ENCODE peak calls at places on chromosomes 1 and 21, in seven cellular contexts. O is colonic mucosa, Q is mesendoderm, Z is pancreas, L is GM23248, N is upper lobe of right lung, U is psoas muscle. G is an unnamed sample. For H3K4me1, the result is how much of the 10 kb centered on the place peaks cover.

GRCh38 chr1:189620471-189620870 is 857.2 kb downstream of the BRINP3 start:
- DNase-seq in L (no peak), O (no peak), U (no peak), Q (no peak), N (no peak), Z (no peak), G (no peak)

GRCh38 chr1:26913754-26914619 is at the start of gene NR0B2:
- DNase-seq in O (peak), Z (peak), Q (no peak), N (peak), U (peak), L (no peak), G (no peak)

GRCh38 chr1:156727914-156728598 is at the start of gene METTL25B:
- DNase-seq in Z (peak), N (peak), Q (peak), L (peak), U (peak), O (peak), G (peak)

GRCh38 chr1:180508725-180509097 is 6.3 kb upstream of the ACBD6 start:
- DNase-seq in L (no peak), Z (no peak), Q (no peak), N (no peak), U (no peak), O (no peak), G (no peak)

GRCh38 chr1:1562556-1563195 is 12.0 kb downstream of the SSU72 start:
- DNase-seq in O (no peak), U (no peak), Q (no peak), N (no peak), L (no peak), Z (no peak), G (no peak)

GRCh38 chr1:75625795-75626194 is 14.9 kb upstream of the SLC44A5 start:
- DNase-seq in Q (no peak), O (no peak), U (no peak), Z (no peak), L (no peak), N (no peak), G (no peak)

GRCh38 chr1:212698467-212699103 is 1.1 kb downstream of the BATF3 start:
- DNase-seq in O (peak), Z (no peak), L (no peak), Q (peak), N (no peak), U (no peak), G (no peak)

GRCh38 chr1:107991371-107992066 is 26.5 kb upstream of the VAV3 start:
- DNase-seq in U (peak), L (peak), Q (peak), Z (no peak), O (no peak), N (no peak), G (no peak)

GRCh38 chr1:112440574-112440973 is 44.6 kb downstream of the CTTNBP2NL start:
- DNase-seq in N (no peak), L (no peak), O (no peak), Q (no peak), U (no peak), Z (no peak), G (no peak)

GRCh38 chr1:62321438-62321837 is 2.2 kb upstream of the KANK4 start:
- DNase-seq in U (no peak), N (no peak), Z (no peak), O (no peak), L (peak), Q (peak), G (no peak)

DNA sequence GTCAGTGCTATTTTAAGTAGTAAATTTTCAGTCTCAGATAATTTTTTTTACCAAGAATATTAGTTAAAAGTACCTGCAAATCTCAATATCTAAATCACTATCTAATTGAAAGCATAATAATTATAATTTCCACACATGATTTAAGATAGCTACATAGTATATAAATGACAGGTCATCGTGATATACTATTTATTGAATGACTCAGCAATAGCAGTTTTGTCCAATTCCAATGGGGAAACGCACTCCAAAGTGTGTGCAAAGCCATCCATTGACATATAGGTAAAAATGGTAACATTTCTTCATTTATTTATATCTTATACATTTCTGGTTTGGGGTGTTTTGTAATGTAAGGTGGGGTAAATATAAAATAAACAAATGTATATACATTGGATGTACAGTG is 19.5 kb downstream of the ADGRL4 start:
- DNase-seq in O (no peak), Z (no peak), U (no peak), Q (no peak), N (no peak), L (no peak), G (no peak)
- H3K27ac ChIP-seq in O (no peak), Z (no peak), U (no peak), Q (no peak), N (no peak), L (no peak), G (no peak)

DNA sequence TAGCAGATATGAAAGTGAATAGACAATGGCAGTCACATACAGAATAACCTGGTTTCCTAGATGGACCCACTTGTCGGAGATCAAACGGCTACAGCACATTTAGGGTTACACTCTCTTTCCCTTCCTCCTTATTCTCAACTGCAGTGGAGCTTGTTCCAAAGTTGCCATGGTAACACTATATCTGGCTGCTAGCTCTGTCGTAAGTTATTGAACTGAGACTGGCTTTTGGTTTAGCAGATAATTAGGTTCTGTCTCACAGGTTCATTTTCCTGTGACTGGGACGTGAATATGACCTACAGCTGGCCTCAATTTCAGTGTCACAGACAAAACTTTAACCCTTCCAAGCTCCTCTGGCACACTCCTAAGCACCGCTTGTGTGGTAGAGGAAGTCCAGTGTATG is 875.8 kb downstream of the USP25 start:
- DNase-seq in L (no peak), N (no peak), Z (no peak), O (no peak), Q (peak), U (no peak), G (no peak)
- H3K4me1 ChIP-seq in L (under half), N (under half), Z (under half), O (under half), Q (under half), U (under half), G (under half)

DNA sequence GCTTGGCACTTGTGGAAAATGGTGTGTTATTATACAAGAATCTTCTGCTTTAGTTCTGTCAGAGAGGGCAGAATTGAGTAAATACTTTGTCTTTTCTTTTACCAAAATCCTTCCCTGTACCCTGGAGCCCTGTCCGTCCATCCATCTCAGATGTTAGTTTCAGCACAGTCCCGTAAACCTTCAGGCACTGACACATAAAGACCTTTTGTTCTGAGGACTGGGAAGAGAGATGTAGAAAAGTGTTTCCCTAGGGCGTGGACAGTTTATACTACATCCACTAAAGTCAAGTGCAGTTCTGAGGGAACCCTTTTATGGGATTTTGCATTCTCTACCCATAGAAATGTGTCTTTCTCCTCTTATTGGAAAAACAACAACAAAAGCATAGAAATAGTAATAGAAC is 162.4 kb downstream of the PDE4B start:
- DNase-seq in L (no peak), U (no peak), Q (no peak), O (peak), N (no peak), Z (no peak), G (no peak)
- H3K27ac ChIP-seq in L (no peak), U (no peak), Q (no peak), O (peak), N (no peak), Z (no peak), G (no peak)

GRCh38 chr1:151056574-151056973 is 2.8 kb downstream of the CDC42SE1 start:
- DNase-seq in L (no peak), Q (no peak), Z (no peak), N (no peak), O (peak), U (no peak), G (no peak)
- H3K4me1 ChIP-seq in L (under half), Q (under half), Z (under half), N (under half), O (under half), U (under half), G (under half)

G was measured in aorta.